ENCODE peak calls at places on chromosomes 2 and 18, in six cellular contexts. W, P, F, K, H and O are unnamed samples. For H3K4me1, the result is how much of the 10 kb centered on the place peaks cover.

GRCh38 chr2:223970343-223971128 is 13.3 kb downstream of the MRPL44 start:
- DNase-seq in W (peak), P (no peak), F (peak), K (no peak), H (no peak), O (no peak)

GRCh38 chr2:61763605-61764034 is 90.2 kb downstream of the FAM161A start:
- DNase-seq in W (peak), P (peak), F (peak), K (peak), H (peak), O (no peak)

GRCh38 chr18:79524181-79525078 is 128.7 kb downstream of the NFATC1 start:
- DNase-seq in W (no peak), P (no peak), F (no peak), K (peak), H (peak), O (no peak)

GRCh38 chr2:55111570-55112228 is 61.4 kb upstream of the RTN4 start:
- DNase-seq in W (peak), P (peak), F (no peak), K (peak), H (no peak), O (no peak)

GRCh38 chr18:39990540-39990939 is 1964.5 kb upstream of the PIK3C3 start:
- DNase-seq in W (no peak), P (no peak), F (peak), K (no peak), H (no peak), O (no peak)

GRCh38 chr2:58560531-58560930 is 319.4 kb upstream of the FANCL start:
- DNase-seq in W (no peak), P (no peak), F (no peak), K (no peak), H (no peak), O (no peak)

GRCh38 chr2:229201522-229201921 is 69.6 kb downstream of the PID1 start:
- DNase-seq in W (no peak), P (no peak), F (no peak), K (no peak), H (no peak), O (no peak)

GRCh38 chr2:44938287-44939073 is 3.0 kb upstream of the SIX3 start:
- DNase-seq in W (peak), P (peak), F (peak), K (no peak), H (no peak), O (no peak)

GRCh38 chr2:157439792-157440186 is 4.1 kb downstream of the CYTIP start:
- DNase-seq in W (no peak), P (no peak), F (no peak), K (no peak), H (no peak), O (no peak)

GRCh38 chr2:234304945-234305344 is 191.9 kb downstream of the ARL4C start:
- DNase-seq in W (peak), P (no peak), F (peak), K (no peak), H (no peak), O (no peak)

GRCh38 chr18:59621027-59621426 is 76.2 kb downstream of the CCBE1 start:
- DNase-seq in W (no peak), P (no peak), F (no peak), K (no peak), H (no peak), O (peak)

GRCh38 chr2:7358865-7359264 is 441.7 kb downstream of the RNF144A start:
- DNase-seq in W (no peak), P (no peak), F (no peak), K (no peak), H (no peak), O (no peak)

GRCh38 chr18:13232060-13232917 is 13.7 kb downstream of the LDLRAD4 start:
- DNase-seq in W (no peak), P (peak), F (no peak), K (peak), H (no peak), O (no peak)

GRCh38 chr2:217040099-217040498 is 180.2 kb upstream of the TNP1 start:
- DNase-seq in W (no peak), P (no peak), F (no peak), K (no peak), H (no peak), O (no peak)

GRCh38 chr2:185628985-185629384 is 109.6 kb upstream of the FSIP2 start:
- DNase-seq in W (peak), P (no peak), F (peak), K (no peak), H (no peak), O (no peak)

GRCh38 chr2:239376351-239376750 is 24.5 kb downstream of the HDAC4 start:
- DNase-seq in W (no peak), P (peak), F (no peak), K (no peak), H (peak), O (no peak)

GRCh38 chr2:201118957-201119848 is 3.2 kb downstream of the CFLAR start:
- DNase-seq in W (no peak), P (no peak), F (peak), K (no peak), H (no peak), O (no peak)

GRCh38 chr2:189411860-189412259 is 29.4 kb upstream of the WDR75 start:
- DNase-seq in W (peak), P (no peak), F (no peak), K (no peak), H (no peak), O (peak)

GRCh38 chr2:232310690-232311089 is 67.9 kb upstream of the ALPP start:
- DNase-seq in W (no peak), P (no peak), F (no peak), K (no peak), H (no peak), O (no peak)
- H3K4me1 ChIP-seq in W (under half), P (under half), F (under half), K (under half), H (under half), O (under half)

GRCh38 chr2:101958071-101958470 is 33.7 kb upstream of the IL1R2 start:
- DNase-seq in W (no peak), P (no peak), F (no peak), K (no peak), H (no peak), O (peak)

GRCh38 chr2:101960903-101961286 is 30.9 kb upstream of the IL1R2 start:
- DNase-seq in W (no peak), P (no peak), F (no peak), K (no peak), H (no peak), O (no peak)

GRCh38 chr2:101962243-101962809 is 29.4 kb upstream of the IL1R2 start:
- DNase-seq in W (no peak), P (no peak), F (no peak), K (no peak), H (no peak), O (no peak)

GRCh38 chr2:101963198-101963597 is 28.6 kb upstream of the IL1R2 start:
- DNase-seq in W (no peak), P (no peak), F (no peak), K (no peak), H (no peak), O (no peak)

DNA sequence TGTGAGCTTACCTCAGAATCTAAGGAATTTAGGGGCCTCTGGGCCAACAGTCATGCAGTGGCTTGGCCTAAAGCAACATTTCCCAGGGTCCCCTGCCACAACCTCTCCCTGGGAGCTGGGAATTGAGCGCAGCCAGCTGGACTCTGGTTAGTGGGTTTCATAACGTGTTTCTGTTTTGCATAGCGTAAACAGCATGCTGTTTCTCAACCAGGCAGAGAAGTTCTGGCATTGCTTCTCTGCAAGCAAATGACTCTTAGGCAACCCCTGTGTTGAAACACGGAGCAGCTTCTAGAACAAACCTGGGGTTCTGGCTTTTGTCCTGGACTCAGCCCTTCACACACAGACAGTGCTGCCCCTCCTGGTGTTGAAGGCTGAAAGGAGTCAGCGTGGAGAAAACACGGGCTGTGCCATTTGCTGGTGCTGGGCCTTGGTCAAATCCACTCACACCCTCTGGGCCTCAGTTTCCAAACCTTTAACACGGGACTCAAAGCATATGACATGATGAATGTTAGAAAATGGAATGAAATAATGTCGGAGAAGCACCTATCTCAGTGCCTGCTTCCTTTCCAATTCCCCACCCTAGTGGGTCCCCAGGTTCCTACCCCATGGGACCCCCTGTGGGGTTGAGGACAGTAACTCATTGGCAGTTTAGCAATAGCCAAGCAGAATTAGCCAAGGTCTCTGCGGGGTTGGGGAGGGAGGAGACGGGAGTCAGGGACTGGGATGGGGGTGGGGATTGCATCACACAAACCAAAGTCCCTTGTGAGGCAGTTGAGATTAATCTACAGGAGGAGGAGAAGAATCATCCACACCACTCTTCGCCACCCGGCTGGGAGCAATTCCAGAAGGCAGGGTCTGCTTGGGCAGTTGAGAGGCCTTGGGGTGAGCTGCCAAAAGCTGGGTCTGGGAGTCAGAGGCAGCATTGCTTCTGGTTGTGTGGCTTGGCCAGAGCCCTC is 30.2 kb upstream of the IL1R2 start:
- DNase-seq in W (no peak), P (peak), F (no peak), K (peak), H (peak), O (no peak)
- TF ChIP-seq CTCF in W (no peak), P (no peak), F (no peak), K (no peak), H (peak), O (no peak)

DNA sequence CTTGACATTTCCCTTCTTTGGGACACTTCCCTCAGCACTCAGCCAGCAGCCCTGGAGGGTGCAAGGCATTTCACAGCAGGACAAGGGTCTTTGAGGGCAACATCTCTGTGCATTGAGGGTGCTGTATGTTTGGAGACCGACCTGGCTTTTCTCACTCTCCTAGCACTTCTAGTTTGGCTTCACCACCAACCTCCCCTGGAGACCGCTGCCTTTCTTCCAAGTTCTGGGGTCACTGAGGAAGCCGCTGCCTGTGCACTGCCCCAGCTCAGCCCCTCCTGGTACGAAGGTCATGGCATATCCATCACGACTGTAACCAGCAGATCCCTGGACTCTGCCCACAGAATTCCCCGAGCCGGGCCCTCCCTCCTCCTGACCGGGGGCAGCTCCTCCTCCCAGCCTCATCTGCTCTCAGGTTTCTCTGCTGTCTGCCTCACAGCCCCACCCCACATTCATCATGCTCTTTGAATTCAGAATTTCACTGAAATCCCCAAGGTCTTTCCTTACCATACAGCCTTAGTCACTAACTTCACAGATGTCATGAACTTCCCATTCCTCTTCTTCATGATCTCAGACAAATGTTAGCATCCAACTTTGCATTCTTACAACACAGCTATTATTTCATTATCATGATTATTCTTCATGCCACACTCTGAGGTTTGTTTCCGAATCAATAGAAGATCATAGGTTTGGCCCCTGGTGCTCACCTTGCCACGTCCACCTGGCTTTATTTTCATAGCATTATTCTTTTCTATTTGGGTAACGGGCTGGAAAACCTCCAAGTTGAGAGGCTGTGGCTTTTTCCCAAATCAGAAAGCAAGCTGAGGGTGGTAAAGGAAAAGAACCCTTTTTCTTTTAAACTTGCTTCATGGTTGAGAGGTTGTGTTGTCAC is 113.0 kb upstream of the COPS8 start:
- DNase-seq in W (peak), P (peak), F (peak), K (peak), H (peak), O (peak)
- H3K4me1 ChIP-seq in W (under half), P (under half), F (under half), K (under half), H (under half), O (under half)

GRCh38 chr18:49944681-49945080 is 131.3 kb upstream of the ACAA2 start:
- DNase-seq in W (peak), P (no peak), F (no peak), K (no peak), H (no peak), O (no peak)
- TF ChIP-seq CTCF in W (peak), P (peak), F (peak), K (peak), H (no peak), O (no peak)

DNA sequence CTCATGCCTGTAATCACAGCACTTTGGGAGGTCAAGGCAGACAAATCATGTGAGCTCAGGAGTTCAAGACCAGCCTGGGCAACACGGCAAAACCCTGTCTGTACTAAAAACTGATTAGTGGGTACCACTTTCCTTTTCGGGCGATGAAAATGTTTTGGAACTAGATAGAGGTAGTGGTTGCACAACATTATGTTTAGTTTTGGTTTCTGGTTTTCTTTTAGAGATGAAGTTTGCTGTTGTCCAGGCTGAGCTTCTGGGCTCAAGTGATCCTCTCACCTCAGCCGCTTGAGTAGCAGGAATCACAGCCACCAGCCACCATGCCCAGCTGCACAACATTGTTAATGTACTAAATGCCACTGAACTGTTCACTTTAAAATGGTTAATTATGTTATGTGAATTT is 27.6 kb downstream of the AAK1 start:
- DNase-seq in W (no peak), P (no peak), F (no peak), K (no peak), H (no peak), O (no peak)
- H3K4me1 ChIP-seq in W (under half), P (under half), F (under half), K (half or more), H (under half), O (under half)

DNA sequence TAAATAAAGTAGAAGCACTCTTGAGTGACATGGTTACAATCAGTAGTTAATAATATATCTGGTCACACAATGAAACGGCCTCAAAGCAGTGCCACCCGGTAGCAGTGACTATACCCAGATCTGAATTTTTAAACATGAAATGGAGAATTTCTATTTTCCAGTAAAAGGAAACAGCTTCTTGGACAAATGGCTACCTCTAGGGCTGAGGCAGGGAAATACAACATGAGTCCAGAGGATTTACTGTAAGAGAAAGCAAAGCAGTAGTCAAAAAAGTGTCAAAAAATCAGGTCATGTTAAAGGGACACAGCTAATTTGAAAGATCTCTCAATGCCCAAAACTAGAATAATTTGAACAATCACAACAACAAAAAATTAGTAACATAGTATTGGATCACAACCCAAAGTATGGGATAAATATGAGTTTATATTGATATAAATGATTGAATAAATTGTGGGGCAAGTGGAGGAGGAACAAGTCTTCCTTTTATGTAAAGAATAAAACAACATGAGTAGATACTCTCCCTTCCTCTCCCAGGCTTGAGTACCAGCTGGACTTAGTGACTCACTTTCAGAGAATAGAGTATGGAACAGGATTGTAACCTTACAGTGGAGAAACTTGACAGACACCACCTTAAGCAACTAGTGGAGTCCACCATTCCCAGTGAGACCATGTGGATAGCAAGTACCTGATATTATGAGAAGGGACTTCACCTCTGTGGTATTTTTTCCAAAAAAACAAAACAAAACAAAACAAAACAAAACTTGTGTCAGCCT is 180.8 kb downstream of the MBD2 start:
- DNase-seq in W (no peak), P (no peak), F (no peak), K (no peak), H (no peak), O (no peak)
- TF ChIP-seq CTCF in W (no peak), P (no peak), F (peak), K (peak), H (no peak), O (peak)